ENCODE peak calls at places on chromosomes 6 and 20, in four cellular contexts. T is A549, R is SK-N-SH, N is GM12878. I is an unnamed sample.

GRCh38 chr6:160030103-160030502 is 61.2 kb downstream of the IGF2R start:
- DNase-seq in T (no peak), N (no peak), R (peak), I (no peak)

GRCh38 chr6:30037182-30037788 is 23.8 kb upstream of the POLR1H start:
- DNase-seq in N (no peak), R (peak), T (peak), I (peak)

GRCh38 chr6:49110876-49111275 is 352.2 kb downstream of the MMUT start:
- DNase-seq in T (no peak), N (no peak), R (no peak), I (no peak)

GRCh38 chr20:12394786-12395185 is 477.1 kb downstream of the BTBD3 start:
- DNase-seq in T (no peak), N (no peak), R (no peak), I (no peak)

GRCh38 chr6:29850011-29850553 is 22.5 kb downstream of the HLA-G start:
- DNase-seq in N (no peak), R (no peak), T (no peak), I (no peak)

GRCh38 chr6:155530219-155530834 is 74.7 kb upstream of the NOX3 start:
- DNase-seq in N (no peak), T (no peak), R (peak), I (peak)

GRCh38 chr6:143745160-143746133 is 67.7 kb downstream of the PHACTR2 start:
- DNase-seq in T (peak), R (peak), N (no peak), I (peak)

GRCh38 chr6:148803979-148804378 is 57.1 kb downstream of the UST start:
- DNase-seq in T (no peak), R (no peak), N (no peak), I (no peak)

GRCh38 chr6:119856136-119856535 is 506.6 kb upstream of the MAN1A1 start:
- DNase-seq in N (peak), R (no peak), T (no peak), I (no peak)
- TF ChIP-seq SMC3 in N (no peak), R (no peak), T (no peak), I (no peak)

GRCh38 chr20:58579069-58579818 is 64.0 kb upstream of the APCDD1L start:
- DNase-seq in T (no peak), N (no peak), R (no peak), I (no peak)

GRCh38 chr20:58579819-58580492 is 64.8 kb upstream of the APCDD1L start:
- DNase-seq in R (no peak), T (no peak), N (no peak), I (no peak)

GRCh38 chr20:58577871-58578615 is 62.8 kb upstream of the APCDD1L start:
- DNase-seq in R (no peak), N (no peak), T (no peak), I (no peak)

GRCh38 chr20:58583141-58583540 is 67.9 kb upstream of the APCDD1L start:
- DNase-seq in T (no peak), R (no peak), N (no peak), I (no peak)

DNA sequence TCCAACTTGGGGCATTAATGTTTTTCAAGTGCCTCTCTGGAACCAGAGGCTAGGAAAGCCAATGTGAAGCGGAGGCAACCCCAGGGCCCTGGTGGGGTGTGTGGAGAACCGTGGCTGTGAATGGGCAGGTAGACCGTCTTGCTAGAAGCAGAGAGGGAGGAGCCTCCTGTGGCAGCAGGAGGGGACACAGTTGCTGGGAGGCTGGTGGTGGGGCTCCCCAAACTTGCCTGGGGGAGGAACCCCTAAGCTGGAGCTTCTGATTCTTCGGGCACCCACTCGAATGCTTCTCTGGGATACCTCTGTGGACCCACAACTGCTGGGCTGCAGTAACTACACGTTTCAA is 65.3 kb upstream of the APCDD1L start:
- DNase-seq in R (no peak), N (no peak), T (no peak), I (no peak)
- TF ChIP-seq PBX3 in R (no peak), N (no peak), T (no peak), I (no peak)

GRCh38 chr6:43842231-43842794 is 72.3 kb downstream of the VEGFA start:
- DNase-seq in R (no peak), N (no peak), T (no peak), I (no peak)
- TF ChIP-seq SMC3 in R (no peak), N (no peak), T (no peak), I (no peak)

DNA sequence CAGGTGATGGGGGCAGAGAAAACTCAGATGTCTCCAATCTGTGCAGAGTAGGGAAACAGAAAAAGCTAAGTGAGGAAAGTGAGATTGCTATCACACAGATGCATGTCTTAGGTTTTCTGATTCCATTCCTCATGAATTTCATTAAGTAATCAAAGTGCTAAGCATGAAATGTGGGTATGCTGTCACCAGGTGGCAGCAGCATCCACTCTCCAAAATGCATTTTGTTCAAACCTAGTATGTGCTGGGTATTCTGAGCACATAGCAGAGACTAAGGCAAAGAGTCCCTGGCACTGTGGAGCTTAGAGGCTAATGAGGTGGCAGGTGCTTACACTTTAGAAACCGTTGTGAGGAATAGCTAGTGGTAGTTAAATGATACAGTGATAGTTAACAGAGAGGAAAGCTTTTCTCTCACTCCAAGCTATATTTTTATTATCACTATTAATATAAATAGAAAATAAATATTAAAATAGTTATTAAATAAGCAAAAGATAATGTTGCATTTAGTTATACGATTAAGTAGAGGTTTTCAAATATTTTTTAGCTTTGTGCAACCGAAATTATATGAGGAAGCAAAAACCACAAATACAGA is 179.5 kb downstream of the CDH26 start:
- DNase-seq in T (peak), R (no peak), N (no peak), I (no peak)
- TF ChIP-seq PBX3 in T (no peak), R (no peak), N (no peak), I (no peak)

DNA sequence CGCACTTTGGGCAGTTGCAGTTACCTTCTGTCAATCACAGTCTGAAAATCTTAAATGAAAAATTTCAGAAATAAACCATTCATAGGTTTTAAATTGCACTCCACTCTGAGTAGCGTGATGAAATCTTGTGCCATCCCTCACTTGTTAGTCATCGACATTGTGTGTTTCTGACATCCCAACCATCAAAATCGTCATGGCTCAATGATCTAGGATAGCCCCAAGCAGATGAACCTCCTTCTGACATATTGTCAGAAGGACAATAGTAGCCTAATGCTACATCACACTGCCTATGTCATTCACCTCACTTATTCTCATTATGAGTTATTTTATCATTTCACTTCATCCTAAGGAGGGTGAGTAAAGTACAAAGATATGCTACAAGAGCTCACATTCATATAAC is 284.8 kb downstream of the PTPRK start:
- DNase-seq in N (no peak), R (no peak), T (no peak), I (no peak)
- TF ChIP-seq SMC3 in N (no peak), R (no peak), T (no peak), I (no peak)

DNA sequence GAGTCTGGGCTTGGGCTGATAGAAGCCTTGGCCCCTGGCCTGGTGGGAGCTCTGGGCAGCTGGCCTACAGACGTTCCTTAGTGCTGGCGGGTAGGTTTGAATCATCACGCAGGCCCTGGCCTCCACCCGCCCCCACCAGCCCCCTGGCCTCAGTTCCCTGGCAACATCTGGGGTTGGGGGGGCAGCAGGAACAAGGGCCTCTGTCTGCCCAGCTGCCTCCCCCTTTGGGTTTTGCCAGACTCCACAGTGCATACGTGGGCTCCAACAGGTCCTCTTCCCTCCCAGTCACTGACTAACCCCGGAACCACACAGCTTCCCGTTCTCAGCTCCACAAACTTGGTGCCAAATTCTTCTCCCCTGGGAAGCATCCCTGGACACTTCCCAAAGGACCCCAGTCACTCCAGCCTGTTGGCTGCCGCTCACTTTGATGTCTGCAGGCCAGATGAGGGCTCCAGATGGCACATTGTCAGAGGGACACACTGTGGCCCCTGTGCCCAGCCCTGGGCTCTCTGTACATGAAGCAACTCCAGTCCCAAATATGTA is 957 bp upstream of the VEGFA start:
- DNase-seq in R (peak), N (no peak), T (no peak), I (no peak)
- TF ChIP-seq PBX3 in R (no peak), N (no peak), T (no peak), I (no peak)

DNA sequence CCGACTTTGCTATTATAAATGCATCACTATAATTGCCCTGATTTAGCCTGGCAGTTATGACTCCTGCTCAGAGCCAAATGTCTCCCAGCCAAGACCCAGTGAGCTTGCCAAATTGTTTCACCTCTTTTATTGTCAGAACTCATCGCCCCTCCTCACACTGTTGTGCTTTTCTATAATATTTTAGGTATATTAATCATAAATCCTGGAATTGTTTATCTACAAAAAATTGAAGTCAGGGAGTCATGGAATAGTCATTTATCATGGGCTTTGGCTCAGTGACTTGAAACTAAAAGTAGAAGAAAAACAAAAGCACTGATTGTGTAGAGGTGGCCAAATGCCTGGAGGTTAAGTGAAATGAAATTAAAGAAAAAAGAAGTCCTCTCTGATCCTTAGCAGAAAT is 85.6 kb downstream of the PFDN4 start:
- DNase-seq in N (no peak), T (no peak), R (no peak), I (no peak)
- TF ChIP-seq SMC3 in N (no peak), T (no peak), R (no peak), I (no peak)

DNA sequence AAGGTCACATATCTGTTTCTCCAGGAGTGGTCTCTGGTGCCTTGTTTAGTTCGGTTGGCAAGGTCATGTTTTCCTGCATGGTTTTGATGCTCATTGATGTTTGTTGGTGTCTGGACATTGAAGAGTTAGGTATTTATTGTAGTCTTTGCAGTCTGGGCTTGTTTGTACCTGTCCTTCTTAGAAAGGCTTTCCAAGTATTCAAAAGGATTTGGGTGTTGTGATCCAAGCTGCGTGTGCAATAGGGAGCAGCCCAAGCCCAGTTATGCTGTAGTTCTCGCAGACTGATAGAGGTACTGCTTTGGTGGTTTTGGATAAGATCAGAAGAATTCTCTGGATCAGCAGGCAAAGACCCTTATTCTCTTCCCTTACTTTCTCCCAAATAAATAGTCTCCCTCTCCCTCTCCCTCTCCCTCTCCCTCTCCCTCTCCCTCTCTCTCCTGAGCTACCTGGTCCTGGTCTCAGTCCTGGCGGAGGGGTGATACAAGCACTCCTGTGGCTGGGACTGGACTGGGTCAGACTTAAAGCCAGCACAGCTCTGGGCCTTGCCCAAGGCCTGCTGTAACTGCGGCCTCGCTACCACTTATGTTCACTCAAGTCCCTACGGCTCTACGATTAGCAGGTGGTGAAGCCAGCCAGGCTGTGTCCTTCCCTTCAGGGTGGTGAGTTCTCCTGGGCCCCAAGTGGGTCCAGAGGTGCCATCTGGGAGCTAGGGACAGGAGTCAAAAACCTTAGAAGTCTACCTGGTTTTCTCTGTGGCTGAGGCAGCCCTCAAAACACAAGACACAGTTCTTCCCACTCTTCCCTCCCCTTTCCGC is 27.3 kb upstream of the GRM4 start:
- DNase-seq in N (no peak), R (no peak), T (no peak), I (no peak)
- TF ChIP-seq PBX3 in N (no peak), R (no peak), T (no peak), I (no peak)

I was measured in HepG2.